ENCODE peak calls at places on chromosomes 1 and 21, in ten cellular contexts. K, C, I, O, J, B, S, P, T and G are unnamed samples.

GRCh38 chr1:85654066-85654782 is 54.0 kb downstream of the ZNHIT6 start:
- DNase-seq in K (no peak), C (peak; percentile 41), I (no peak), O (no peak), J (no peak), B (no peak), S (peak; percentile 72), P (no peak), T (no peak), G (peak; percentile 5)

GRCh38 chr1:223224465-223224864 is 81.4 kb upstream of the TLR5 start:
- DNase-seq in K (no peak), C (no peak), I (peak; percentile 44), O (no peak), J (no peak), B (no peak), S (no peak), P (no peak), T (no peak), G (no peak)

GRCh38 chr1:207883104-207883651 is 27.7 kb downstream of the CD34 start:
- DNase-seq in K (no peak), C (no peak), I (no peak), O (no peak), J (no peak), B (no peak), S (no peak), P (no peak), T (no peak), G (peak; percentile 44)

GRCh38 chr1:6488602-6489382 is 2.7 kb downstream of the PLEKHG5 start:
- DNase-seq in K (no peak), C (no peak), I (no peak), O (peak; percentile 59), J (no peak), B (no peak), S (no peak), P (no peak), T (no peak), G (peak; percentile 46)

GRCh38 chr1:227072991-227073390 is 132.9 kb downstream of the COQ8A start:
- DNase-seq in K (no peak), C (no peak), I (peak; percentile 19), O (no peak), J (no peak), B (no peak), S (peak; percentile 68), P (no peak), T (no peak), G (no peak)

GRCh38 chr1:84268346-84268745 is 33.2 kb upstream of the SAMD13 start:
- DNase-seq in K (no peak), C (no peak), I (no peak), O (no peak), J (no peak), B (no peak), S (no peak), P (no peak), T (no peak), G (no peak)

GRCh38 chr1:41582851-41583657 is 98.6 kb upstream of the EDN2 start:
- DNase-seq in K (no peak), C (no peak), I (no peak), O (no peak), J (no peak), B (no peak), S (no peak), P (no peak), T (no peak), G (no peak)

GRCh38 chr1:67575861-67576260 is 109.1 kb upstream of the GADD45A start:
- DNase-seq in K (no peak), C (peak; percentile 80), I (no peak), O (no peak), J (peak; percentile 25), B (no peak), S (peak; percentile 91), P (no peak), T (peak; percentile 71), G (no peak)

GRCh38 chr1:202135221-202135721 is 9.3 kb downstream of the ARL8A start:
- DNase-seq in K (peak; percentile 53), C (peak; percentile 91), I (peak; percentile 91), O (peak; percentile 79), J (peak; percentile 93), B (peak; percentile 72), S (peak; percentile 54), P (peak; percentile 59), T (no peak), G (peak; percentile 70)

GRCh38 chr1:244852694-244853093 is 11.6 kb downstream of the HNRNPU start:
- DNase-seq in K (no peak), C (no peak), I (no peak), O (no peak), J (no peak), B (no peak), S (no peak), P (no peak), T (no peak), G (no peak)

GRCh38 chr21:43859747-43860214 is 5.2 kb upstream of the AGPAT3 start:
- DNase-seq in K (no peak), C (no peak), I (no peak), O (no peak), J (no peak), B (no peak), S (no peak), P (no peak), T (no peak), G (no peak)

GRCh38 chr1:55402676-55403464 is 187.7 kb upstream of the USP24 start:
- DNase-seq in K (no peak), C (peak; percentile 65), I (no peak), O (no peak), J (no peak), B (no peak), S (peak; percentile 16), P (no peak), T (no peak), G (no peak)

GRCh38 chr1:119715542-119715941 is 3.8 kb downstream of the PHGDH start:
- DNase-seq in K (no peak), C (peak; percentile 7), I (peak; percentile 70), O (peak; percentile 4), J (no peak), B (no peak), S (no peak), P (no peak), T (no peak), G (no peak)

GRCh38 chr21:41712201-41712600 is 54.7 kb downstream of the RIPK4 start:
- DNase-seq in K (no peak), C (no peak), I (no peak), O (peak; percentile 51), J (no peak), B (no peak), S (no peak), P (peak; percentile 42), T (no peak), G (no peak)

GRCh38 chr1:36111151-36111550 is 13.9 kb downstream of the COL8A2 start:
- DNase-seq in K (no peak), C (no peak), I (no peak), O (no peak), J (no peak), B (no peak), S (no peak), P (no peak), T (no peak), G (no peak)

GRCh38 chr1:241212624-241213023 is 144.4 kb downstream of the RGS7 start:
- DNase-seq in K (no peak), C (no peak), I (peak; percentile 32), O (no peak), J (no peak), B (no peak), S (no peak), P (no peak), T (no peak), G (no peak)

GRCh38 chr1:53375440-53375839 is 47.6 kb upstream of the LRP8 start:
- DNase-seq in K (no peak), C (no peak), I (no peak), O (no peak), J (no peak), B (no peak), S (no peak), P (no peak), T (no peak), G (no peak)

GRCh38 chr1:220458936-220459335 is 69.0 kb upstream of the MARK1 start:
- DNase-seq in K (no peak), C (no peak), I (no peak), O (no peak), J (no peak), B (no peak), S (no peak), P (no peak), T (peak; percentile 16), G (no peak)

GRCh38 chr1:75765697-75766355 is 20.2 kb upstream of the RABGGTB start:
- DNase-seq in K (no peak), C (peak; percentile 70), I (no peak), O (no peak), J (peak; percentile 32), B (no peak), S (peak; percentile 89), P (no peak), T (peak; percentile 46), G (no peak)

GRCh38 chr21:37159053-37159776 is 86.2 kb downstream of the TTC3 start:
- DNase-seq in K (no peak), C (no peak), I (no peak), O (no peak), J (no peak), B (no peak), S (peak; percentile 70), P (no peak), T (no peak), G (no peak)